ENCODE peak calls at places on chromosome 11, in nine cellular contexts. N is Kasumi-1; B is OCI-LY7; Q is activated CD4-positive, alpha-beta T cell treated with anti-CD3 and anti-CD28 coated beads, Interleukin-2, amount 50 U/mL, for 48 hours; W is astrocyte of the spinal cord; A is neural crest cell; T is stimulated activated naive CD4-positive, alpha-beta T cell; I is heart left ventricle; E is left lobe of liver. X is an unnamed sample.

GRCh38 chr11:28566643-28567042 is 458.5 kb downstream of the METTL15 start:
- DNase-seq in A (peak; percentile 20), N (no peak), I (peak; percentile 95), W (peak; percentile 97), T (no peak), E (no peak), B (no peak), Q (no peak), X (peak; percentile 92)

GRCh38 chr11:45647786-45648185 is 17.6 kb downstream of the CHST1 start:
- DNase-seq in Q (no peak), A (no peak), E (no peak), N (no peak), I (no peak), T (no peak), B (no peak), W (no peak), X (no peak)

GRCh38 chr11:48077251-48077650 is 96.9 kb downstream of the PTPRJ start:
- DNase-seq in Q (no peak), E (no peak), I (no peak), N (no peak), B (no peak), A (no peak), W (peak; percentile 46), T (no peak), X (no peak)

GRCh38 chr11:15810079-15810478 is 546.3 kb downstream of the SOX6 start:
- DNase-seq in A (no peak), N (no peak), W (no peak), E (no peak), Q (no peak), I (no peak), B (no peak), T (no peak), X (no peak)

GRCh38 chr11:2529636-2530035 is 84.8 kb downstream of the KCNQ1 start:
- DNase-seq in E (no peak), Q (no peak), N (no peak), T (no peak), W (no peak), B (no peak), I (peak; percentile 19), A (no peak), X (no peak)

GRCh38 chr11:64378335-64378884 is 19.4 kb downstream of the RPS6KA4 start:
- DNase-seq in T (no peak), E (no peak), I (no peak), W (no peak), Q (no peak), B (no peak), A (no peak), N (no peak), X (no peak)

GRCh38 chr11:77147668-77148321 is 19.7 kb downstream of the MYO7A start:
- DNase-seq in A (no peak), N (no peak), I (no peak), B (no peak), E (no peak), W (peak; percentile 67), Q (peak; percentile 22), T (peak; percentile 23), X (peak; percentile 37)

GRCh38 chr11:91802475-91802874 is 422.1 kb upstream of the FAT3 start:
- DNase-seq in W (no peak), E (no peak), I (no peak), Q (no peak), T (no peak), A (no peak), B (no peak), N (no peak), X (no peak)

GRCh38 chr11:8717876-8718753 is 35.5 kb downstream of the RPL27A start:
- DNase-seq in E (peak; percentile 86), I (peak; percentile 82), B (no peak), N (no peak), W (peak; percentile 89), A (no peak), Q (no peak), T (no peak), X (peak; percentile 85)

GRCh38 chr11:11531127-11531526 is 90.7 kb downstream of the GALNT18 start:
- DNase-seq in N (no peak), E (no peak), I (no peak), T (no peak), B (no peak), A (no peak), Q (no peak), W (no peak), X (no peak)

GRCh38 chr11:1356478-1356960 is 33.2 kb upstream of the BRSK2 start:
- DNase-seq in Q (no peak), T (no peak), E (no peak), B (no peak), I (no peak), A (no peak), W (no peak), N (no peak), X (no peak)

GRCh38 chr11:44611687-44612437 is 46.4 kb downstream of the CD82 start:
- DNase-seq in E (no peak), W (no peak), Q (peak; percentile 76), T (peak; percentile 50), A (no peak), N (peak; percentile 26), B (peak; percentile 23), I (no peak), X (no peak)

GRCh38 chr11:113638378-113638777 is 67.7 kb downstream of the TMPRSS5 start:
- DNase-seq in B (no peak), Q (no peak), W (no peak), I (no peak), A (no peak), N (no peak), E (no peak), T (no peak), X (no peak)

GRCh38 chr11:47125083-47125482 is 51.6 kb downstream of the ARFGAP2 start:
- DNase-seq in E (no peak), A (no peak), N (no peak), B (no peak), Q (no peak), W (no peak), I (no peak), T (no peak), X (no peak)

GRCh38 chr11:12232819-12233601 is 122.6 kb downstream of the MICAL2 start:
- DNase-seq in B (no peak), W (peak; percentile 89), Q (no peak), I (no peak), N (no peak), E (no peak), A (no peak), T (no peak), X (peak; percentile 92)

GRCh38 chr11:1516273-1517067 is 29.9 kb upstream of the MOB2 start:
- DNase-seq in Q (no peak), T (peak; percentile 3), B (no peak), N (no peak), W (peak; percentile 42), E (no peak), A (no peak), I (peak; percentile 3), X (peak; percentile 64)

GRCh38 chr11:45301537-45302246 is 15.6 kb upstream of the SYT13 start:
- DNase-seq in A (no peak), T (no peak), E (no peak), N (no peak), I (no peak), B (peak; percentile 21), W (no peak), Q (no peak), X (no peak)

GRCh38 chr11:7577226-7577882 is 63.6 kb downstream of the PPFIBP2 start:
- DNase-seq in W (peak; percentile 18), B (no peak), N (no peak), Q (no peak), E (no peak), T (no peak), A (peak; percentile 25), I (peak; percentile 59), X (no peak)